ENCODE peak calls at places on chromosomes 5 and 9, in nine cellular contexts. F, P, Y, C, U, S, Q, D and B are unnamed samples.

GRCh38 chr9:19336166-19336565 is 43.9 kb downstream of the RPS6 start:
- DNase-seq in F (no peak), P (no peak), Y (no peak), C (no peak), U (no peak), S (no peak), Q (no peak), D (no peak), B (no peak)

GRCh38 chr5:57097526-57097925 is 76.3 kb upstream of the GPBP1 start:
- DNase-seq in F (no peak), P (no peak), Y (no peak), C (no peak), U (no peak), S (peak), Q (no peak), D (no peak), B (no peak)

GRCh38 chr9:20620658-20621552 is 1.4 kb downstream of the MLLT3 start:
- DNase-seq in F (peak), P (peak), Y (peak), C (no peak), U (no peak), S (peak), Q (peak), D (peak), B (peak)

GRCh38 chr9:89497181-89497963 is 541 bp downstream of the SEMA4D start:
- DNase-seq in F (no peak), P (no peak), Y (no peak), C (no peak), U (no peak), S (peak), Q (peak), D (peak), B (peak)

GRCh38 chr5:58505502-58505901 is 14.3 kb downstream of the GAPT start:
- DNase-seq in F (no peak), P (no peak), Y (no peak), C (no peak), U (no peak), S (no peak), Q (no peak), D (no peak), B (no peak)

GRCh38 chr5:92775711-92776615 is 805.1 kb downstream of the NR2F1-AS1 start:
- DNase-seq in F (no peak), P (peak), Y (no peak), C (no peak), U (no peak), S (no peak), Q (no peak), D (no peak), B (no peak)

GRCh38 chr9:31153250-31153840 is 1231.1 kb upstream of the ACO1 start:
- DNase-seq in F (no peak), P (no peak), Y (no peak), C (no peak), U (no peak), S (no peak), Q (no peak), D (no peak), B (no peak)

GRCh38 chr9:83066771-83067170 is 3.8 kb upstream of the RASEF start:
- DNase-seq in F (no peak), P (peak), Y (no peak), C (no peak), U (no peak), S (no peak), Q (no peak), D (no peak), B (no peak)

GRCh38 chr9:23586906-23587305 is 239.1 kb downstream of the ELAVL2 start:
- DNase-seq in F (no peak), P (no peak), Y (no peak), C (no peak), U (no peak), S (no peak), Q (no peak), D (no peak), B (no peak)

GRCh38 chr5:108380531-108381021 is 1.3 kb downstream of the FBXL17 start:
- DNase-seq in F (peak), P (peak), Y (peak), C (peak), U (no peak), S (peak), Q (peak), D (peak), B (peak)

GRCh38 chr9:114071197-114071795 is 6.8 kb downstream of the AMBP start:
- DNase-seq in F (no peak), P (no peak), Y (no peak), C (no peak), U (no peak), S (no peak), Q (no peak), D (no peak), B (no peak)

GRCh38 chr5:143401846-143402463 is 1.5 kb downstream of the NR3C1 start:
- DNase-seq in F (no peak), P (no peak), Y (no peak), C (peak), U (no peak), S (no peak), Q (no peak), D (no peak), B (peak)

GRCh38 chr9:120579139-120579749 is 723 bp downstream of the CDK5RAP2 start:
- DNase-seq in F (no peak), P (peak), Y (no peak), C (no peak), U (no peak), S (peak), Q (no peak), D (no peak), B (no peak)

GRCh38 chr9:134326754-134327526 is 685 bp downstream of the RXRA start:
- DNase-seq in F (no peak), P (peak), Y (no peak), C (no peak), U (no peak), S (no peak), Q (peak), D (peak), B (no peak)

GRCh38 chr5:141363952-141364660 is at the start of gene PCDHGA5:
- DNase-seq in F (no peak), P (peak), Y (no peak), C (no peak), U (no peak), S (no peak), Q (no peak), D (no peak), B (no peak)

GRCh38 chr9:127989094-127989493 is 8.3 kb upstream of the EEIG1 start:
- DNase-seq in F (no peak), P (no peak), Y (no peak), C (no peak), U (no peak), S (no peak), Q (no peak), D (no peak), B (no peak)

GRCh38 chr9:1125741-1126140 is 75.6 kb downstream of the DMRT2 start:
- DNase-seq in F (no peak), P (peak), Y (no peak), C (no peak), U (no peak), S (no peak), Q (no peak), D (no peak), B (no peak)

GRCh38 chr9:89887286-89887685 is 282.5 kb downstream of the GADD45G start:
- DNase-seq in F (no peak), P (no peak), Y (no peak), C (no peak), U (no peak), S (no peak), Q (no peak), D (no peak), B (no peak)

GRCh38 chr9:117160254-117160653 is 254.6 kb downstream of the ASTN2 start:
- DNase-seq in F (no peak), P (peak), Y (no peak), C (peak), U (no peak), S (peak), Q (no peak), D (no peak), B (no peak)

GRCh38 chr5:43561346-43561745 is 4.5 kb upstream of the PAIP1 start:
- DNase-seq in F (no peak), P (no peak), Y (no peak), C (no peak), U (no peak), S (no peak), Q (no peak), D (no peak), B (no peak)

GRCh38 chr9:19028835-19029451 is 4.1 kb downstream of the SAXO1 start:
- DNase-seq in F (no peak), P (peak), Y (no peak), C (peak), U (no peak), S (peak), Q (peak), D (peak), B (peak)

GRCh38 chr5:65087154-65087553 is 318.4 kb downstream of the CWC27 start:
- DNase-seq in F (no peak), P (no peak), Y (no peak), C (no peak), U (no peak), S (no peak), Q (no peak), D (no peak), B (no peak)

GRCh38 chr9:27227192-27227591 is 69.8 kb downstream of the EQTN start:
- DNase-seq in F (no peak), P (peak), Y (no peak), C (no peak), U (no peak), S (no peak), Q (no peak), D (no peak), B (no peak)

GRCh38 chr9:6243746-6244145 is 28.1 kb downstream of the IL33 start:
- DNase-seq in F (no peak), P (peak), Y (no peak), C (no peak), U (no peak), S (no peak), Q (no peak), D (no peak), B (no peak)

GRCh38 chr9:31355159-31355882 is 1029.1 kb upstream of the ACO1 start:
- DNase-seq in F (no peak), P (no peak), Y (no peak), C (no peak), U (no peak), S (no peak), Q (no peak), D (no peak), B (no peak)

GRCh38 chr9:114417511-114417910 is 29.7 kb upstream of the AKNA start:
- DNase-seq in F (no peak), P (peak), Y (no peak), C (no peak), U (no peak), S (no peak), Q (no peak), D (no peak), B (no peak)

GRCh38 chr9:132602207-132602606 is 19.8 kb downstream of the BARHL1 start:
- DNase-seq in F (no peak), P (no peak), Y (no peak), C (no peak), U (no peak), S (no peak), Q (no peak), D (no peak), B (no peak)

GRCh38 chr5:63127054-63127453 is 548.4 kb downstream of the LRRC70 start:
- DNase-seq in F (no peak), P (peak), Y (no peak), C (no peak), U (no peak), S (no peak), Q (no peak), D (no peak), B (no peak)

GRCh38 chr9:136138566-136138965 is 19.9 kb upstream of the TMEM250 start:
- DNase-seq in F (peak), P (peak), Y (no peak), C (no peak), U (no peak), S (peak), Q (peak), D (no peak), B (no peak)

GRCh38 chr9:113715086-113715485 is 161.0 kb upstream of the ZNF618 start:
- DNase-seq in F (no peak), P (peak), Y (no peak), C (no peak), U (no peak), S (no peak), Q (no peak), D (no peak), B (no peak)

GRCh38 chr5:115961413-115962238 is 649 bp upstream of the LVRN start:
- DNase-seq in F (no peak), P (peak), Y (no peak), C (no peak), U (no peak), S (no peak), Q (no peak), D (no peak), B (no peak)

GRCh38 chr5:15959560-15960164 is 219.9 kb downstream of the MARCHF11 start:
- DNase-seq in F (no peak), P (no peak), Y (no peak), C (peak), U (no peak), S (no peak), Q (no peak), D (no peak), B (no peak)

GRCh38 chr9:115746496-115746895 is 407.1 kb upstream of the PAPPA start:
- DNase-seq in F (no peak), P (no peak), Y (no peak), C (no peak), U (no peak), S (no peak), Q (no peak), D (no peak), B (no peak)

GRCh38 chr5:145554399-145554798 is 280.7 kb downstream of the PRELID2 start:
- DNase-seq in F (no peak), P (peak), Y (no peak), C (no peak), U (no peak), S (no peak), Q (no peak), D (no peak), B (peak)

GRCh38 chr9:122334916-122335315 is 35.9 kb upstream of the PTGS1 start:
- DNase-seq in F (no peak), P (peak), Y (no peak), C (no peak), U (no peak), S (no peak), Q (no peak), D (no peak), B (no peak)

GRCh38 chr5:307794-308579 is 13.5 kb upstream of the AHRR start:
- DNase-seq in F (no peak), P (no peak), Y (no peak), C (no peak), U (no peak), S (no peak), Q (no peak), D (no peak), B (no peak)

GRCh38 chr9:130305381-130305780 is 39.8 kb downstream of the HMCN2 start:
- DNase-seq in F (no peak), P (no peak), Y (no peak), C (no peak), U (no peak), S (no peak), Q (no peak), D (no peak), B (no peak)

GRCh38 chr5:93162201-93162654 is 418.8 kb downstream of the NR2F1-AS1 start:
- DNase-seq in F (no peak), P (peak), Y (no peak), C (no peak), U (no peak), S (no peak), Q (no peak), D (no peak), B (no peak)

GRCh38 chr5:38601133-38601842 is 44.8 kb upstream of the LIFR start:
- DNase-seq in F (no peak), P (peak), Y (no peak), C (no peak), U (no peak), S (no peak), Q (no peak), D (no peak), B (no peak)